ENCODE peak calls at places on chromosomes 2 and 18, in eight cellular contexts. Z is HEK293T; N is right lobe of liver; L is T1000; S is NCI-H446; I is NCI-H1105; R is CD8-positive, alpha-beta memory T cell; V is erythroblast. W is an unnamed sample.

GRCh38 chr18:555705-556402 is 24.3 kb upstream of the CETN1 start:
- DNase-seq in I (no peak), R (no peak), V (no peak), L (no peak), S (no peak), Z (no peak), N (no peak), W (no peak)

GRCh38 chr18:27778441-27778840 is 398.5 kb downstream of the CDH2 start:
- DNase-seq in S (no peak), V (no peak), Z (peak), I (no peak), L (no peak), N (no peak), R (no peak), W (peak)

GRCh38 chr2:232444409-232445148 is 11.4 kb upstream of the ALPI start:
- DNase-seq in V (peak), L (no peak), Z (peak), N (peak), S (no peak), R (peak), I (no peak), W (peak)

GRCh38 chr18:62569081-62569480 is 46.3 kb downstream of the ZCCHC2 start:
- DNase-seq in S (no peak), L (no peak), V (peak), R (no peak), Z (no peak), I (no peak), N (no peak), W (no peak)

GRCh38 chr2:206230060-206230890 is 44.2 kb upstream of the ZDBF2 start:
- DNase-seq in I (peak), S (no peak), V (no peak), N (no peak), R (no peak), L (peak), Z (peak), W (no peak)

GRCh38 chr2:191362841-191363240 is 117.6 kb downstream of the MYO1B start:
- DNase-seq in Z (no peak), R (no peak), N (no peak), S (no peak), V (no peak), I (no peak), L (no peak), W (no peak)

GRCh38 chr2:134247679-134248078 is 6.2 kb upstream of the MGAT5 start:
- DNase-seq in R (no peak), L (no peak), N (no peak), Z (no peak), I (no peak), V (no peak), S (no peak), W (no peak)

GRCh38 chr2:53559302-53559967 is 208.2 kb upstream of the CHAC2 start:
- DNase-seq in R (no peak), Z (no peak), I (no peak), V (no peak), L (no peak), N (no peak), S (no peak), W (no peak)

GRCh38 chr2:37189452-37190153 is 1.1 kb upstream of the SULT6B1 start:
- DNase-seq in N (no peak), I (no peak), R (no peak), L (peak), S (no peak), V (peak), Z (no peak), W (peak)

GRCh38 chr18:79575891-79576685 is 103.5 kb upstream of the CTDP1 start:
- DNase-seq in N (peak), L (no peak), V (no peak), R (no peak), I (peak), Z (no peak), S (no peak), W (no peak)

GRCh38 chr2:222623756-222624309 is 32.1 kb downstream of the FARSB start:
- DNase-seq in N (no peak), V (no peak), Z (no peak), R (no peak), L (no peak), I (no peak), S (no peak), W (no peak)

GRCh38 chr18:12838178-12838634 is 45.8 kb downstream of the PTPN2 start:
- DNase-seq in R (no peak), Z (peak), N (peak), S (no peak), I (no peak), L (peak), V (peak), W (peak)

GRCh38 chr2:147843421-147843863 is 1.4 kb upstream of the ACVR2A start:
- DNase-seq in Z (no peak), N (no peak), I (no peak), S (no peak), R (no peak), V (no peak), L (no peak), W (no peak)

GRCh38 chr2:132621131-132621875 is 48.7 kb downstream of the LYPD1 start:
- DNase-seq in R (no peak), Z (no peak), I (peak), L (no peak), S (no peak), N (no peak), V (no peak), W (no peak)

GRCh38 chr2:105771841-105772240 is 27.1 kb downstream of the NCK2 start:
- DNase-seq in I (no peak), N (no peak), V (no peak), S (no peak), Z (no peak), L (no peak), R (no peak), W (no peak)

GRCh38 chr2:238941262-238941792 is 93.4 kb downstream of the TWIST2 start:
- DNase-seq in L (no peak), Z (no peak), I (no peak), N (peak), S (no peak), V (no peak), R (no peak), W (no peak)

GRCh38 chr2:174158003-174158402 is 90.3 kb downstream of the OLA1 start:
- DNase-seq in S (no peak), R (no peak), L (peak), Z (peak), N (no peak), I (no peak), V (peak), W (peak)

GRCh38 chr2:234980476-234981187 is 28.8 kb downstream of the SH3BP4 start:
- DNase-seq in I (peak), V (no peak), N (no peak), R (no peak), L (no peak), Z (no peak), S (no peak), W (no peak)